ENCODE peak calls at places on chromosomes 16 and 17, in six cellular contexts. D, Y, O, I, N and W are unnamed samples.

GRCh38 chr17:19412984-19413383 is 2.0 kb downstream of the RNF112 start:
- DNase-seq in D (no peak), Y (no peak), O (no peak), I (no peak), N (no peak), W (peak; percentile 52)

GRCh38 chr17:37386462-37386861 is 10.7 kb downstream of the C17orf78 start:
- DNase-seq in D (no peak), Y (no peak), O (no peak), I (no peak), N (no peak), W (no peak)

GRCh38 chr17:177762-178161 is 3.7 kb downstream of the DOC2B start:
- DNase-seq in D (no peak), Y (no peak), O (no peak), I (no peak), N (no peak), W (peak; percentile 68)

GRCh38 chr16:49608801-49609200 is 235.2 kb downstream of the C16orf78 start:
- DNase-seq in D (no peak), Y (no peak), O (no peak), I (no peak), N (peak; percentile 83), W (peak; percentile 12)

GRCh38 chr16:5059386-5060072 is 6.2 kb downstream of the C16orf89 start:
- DNase-seq in D (no peak), Y (no peak), O (no peak), I (no peak), N (no peak), W (no peak)

GRCh38 chr17:2929881-2930533 is 133.4 kb downstream of the OR1D5 start:
- DNase-seq in D (no peak), Y (peak; percentile 43), O (peak; percentile 49), I (no peak), N (peak; percentile 33), W (no peak)

GRCh38 chr16:86298166-86299131 is 211.9 kb upstream of the FOXF1 start:
- DNase-seq in D (no peak), Y (no peak), O (peak; percentile 73), I (no peak), N (peak; percentile 55), W (no peak)

GRCh38 chr16:4290236-4290830 is 17.5 kb upstream of the TFAP4 start:
- DNase-seq in D (no peak), Y (no peak), O (peak; percentile 87), I (no peak), N (peak; percentile 63), W (peak; percentile 36)

GRCh38 chr17:47895254-47895855 is 681 bp upstream of the SP2 start:
- DNase-seq in D (no peak), Y (no peak), O (no peak), I (no peak), N (peak; percentile 39), W (peak; percentile 47)

GRCh38 chr16:85539084-85539483 is 74.0 kb upstream of the GSE1 start:
- DNase-seq in D (no peak), Y (no peak), O (no peak), I (no peak), N (no peak), W (no peak)

GRCh38 chr16:69859105-69859969 is 91.8 kb upstream of the CLEC18A start:
- DNase-seq in D (no peak), Y (no peak), O (peak; percentile 47), I (no peak), N (peak; percentile 45), W (peak; percentile 82)

GRCh38 chr17:49360796-49361128 is 1.3 kb downstream of the ZNF652 start:
- DNase-seq in D (no peak), Y (no peak), O (no peak), I (no peak), N (no peak), W (no peak)

GRCh38 chr16:66261826-66262225 is 104.7 kb upstream of the CDH5 start:
- DNase-seq in D (no peak), Y (no peak), O (no peak), I (no peak), N (no peak), W (no peak)

GRCh38 chr17:43125133-43125966 is at the start of gene BRCA1:
- DNase-seq in D (peak; percentile 95), Y (peak; percentile 94), O (peak; percentile 100), I (peak; percentile 83), N (peak; percentile 99), W (peak; percentile 99)

GRCh38 chr16:58271589-58271988 is 23.2 kb downstream of the PRSS54 start:
- DNase-seq in D (no peak), Y (no peak), O (no peak), I (no peak), N (no peak), W (no peak)

GRCh38 chr17:76366247-76366646 is 12.5 kb upstream of the PRPSAP1 start:
- DNase-seq in D (no peak), Y (no peak), O (no peak), I (no peak), N (no peak), W (no peak)

GRCh38 chr17:47305302-47305923 is 18.3 kb upstream of the EFCAB13 start:
- DNase-seq in D (no peak), Y (no peak), O (no peak), I (no peak), N (peak; percentile 95), W (no peak)

GRCh38 chr17:28247671-28248556 is 71.1 kb upstream of the TMEM97 start:
- DNase-seq in D (no peak), Y (no peak), O (no peak), I (no peak), N (no peak), W (no peak)

GRCh38 chr17:80361495-80362220 is 53.3 kb upstream of the ENDOV start:
- DNase-seq in D (no peak), Y (peak; percentile 24), O (peak; percentile 6), I (no peak), N (peak; percentile 16), W (no peak)

GRCh38 chr17:80696964-80697363 is 152.3 kb downstream of the RPTOR start:
- DNase-seq in D (no peak), Y (no peak), O (no peak), I (no peak), N (no peak), W (no peak)